ENCODE peak calls at places on chromosome 2, in four cellular contexts. S, Y, X and F are unnamed samples.

GRCh38 chr2:189210250-189211075 is 30.9 kb upstream of the COL5A2 start:
- DNase-seq in S (peak; percentile 99), Y (no peak), X (peak; percentile 51), F (no peak)

GRCh38 chr2:52097076-52097475 is 1065.1 kb upstream of the NRXN1 start:
- DNase-seq in S (no peak), Y (no peak), X (no peak), F (no peak)

GRCh38 chr2:127541849-127542630 is 6.6 kb downstream of the MYO7B start:
- DNase-seq in S (no peak), Y (no peak), X (no peak), F (no peak)

GRCh38 chr2:173667014-173667413 is 298.2 kb downstream of the SP3 start:
- DNase-seq in S (no peak), Y (no peak), X (no peak), F (no peak)

GRCh38 chr2:172985139-172985874 is 90.3 kb upstream of the MAP3K20 start:
- DNase-seq in S (no peak), Y (no peak), X (no peak), F (peak; percentile 68)

GRCh38 chr2:233208382-233209116 is 42.9 kb upstream of the ATG16L1 start:
- DNase-seq in S (no peak), Y (no peak), X (no peak), F (no peak)

GRCh38 chr2:218405365-218406208 is 5.9 kb downstream of the CTDSP1 start:
- DNase-seq in S (no peak), Y (no peak), X (peak; percentile 50), F (peak; percentile 79)

GRCh38 chr2:223586261-223586660 is 15.9 kb downstream of the SCG2 start:
- DNase-seq in S (peak; percentile 95), Y (no peak), X (no peak), F (no peak)

GRCh38 chr2:173359231-173359630 is 4.6 kb downstream of the CDCA7 start:
- DNase-seq in S (no peak), Y (no peak), X (no peak), F (no peak)

GRCh38 chr2:106275971-106276370 is 81.9 kb upstream of the UXS1 start:
- DNase-seq in S (no peak), Y (no peak), X (no peak), F (no peak)

GRCh38 chr2:225282858-225283693 is 116.4 kb upstream of the NYAP2 start:
- DNase-seq in S (peak; percentile 28), Y (no peak), X (no peak), F (no peak)

GRCh38 chr2:152710713-152711112 is 6.5 kb downstream of the PRPF40A start:
- DNase-seq in S (no peak), Y (no peak), X (no peak), F (no peak)

GRCh38 chr2:86764661-86765307 is 25.9 kb downstream of the CD8A start:
- DNase-seq in S (peak; percentile 62), Y (no peak), X (no peak), F (peak; percentile 25)

GRCh38 chr2:31893093-31893492 is 117.7 kb downstream of the MEMO1 start:
- DNase-seq in S (no peak), Y (no peak), X (no peak), F (no peak)

GRCh38 chr2:131058905-131059304 is 34.4 kb downstream of the FAM168B start:
- DNase-seq in S (no peak), Y (no peak), X (no peak), F (no peak)

GRCh38 chr2:161658259-161658658 is 34.0 kb downstream of the SLC4A10 start:
- DNase-seq in S (no peak), Y (no peak), X (no peak), F (no peak)

GRCh38 chr2:160583162-160583522 is 89.5 kb upstream of the RBMS1 start:
- DNase-seq in S (peak; percentile 53), Y (no peak), X (no peak), F (no peak)

GRCh38 chr2:57434952-57435351 is 611.7 kb upstream of the VRK2 start:
- DNase-seq in S (no peak), Y (no peak), X (no peak), F (no peak)

GRCh38 chr2:102736174-102736606 is 25.6 kb upstream of the TMEM182 start:
- DNase-seq in S (peak; percentile 25), Y (no peak), X (no peak), F (peak; percentile 50)

GRCh38 chr2:33322607-33323006 is 153.8 kb upstream of the RASGRP3 start:
- DNase-seq in S (no peak), Y (no peak), X (no peak), F (no peak)

GRCh38 chr2:234158189-234158588 is 107.7 kb downstream of the SPP2 start:
- DNase-seq in S (no peak), Y (no peak), X (no peak), F (no peak)

GRCh38 chr2:129798626-129799025 is 180.8 kb upstream of the RAB6C start:
- DNase-seq in S (no peak), Y (no peak), X (no peak), F (no peak)

GRCh38 chr2:78979380-78980238 is 45.9 kb upstream of the REG3G start:
- DNase-seq in S (peak; percentile 6), Y (no peak), X (no peak), F (peak; percentile 74)

GRCh38 chr2:23445450-23445868 is 60.5 kb downstream of the KLHL29 start:
- DNase-seq in S (peak; percentile 68), Y (no peak), X (no peak), F (no peak)

GRCh38 chr2:75142081-75142480 is 57.2 kb downstream of the TACR1 start:
- DNase-seq in S (peak; percentile 11), Y (no peak), X (no peak), F (no peak)

GRCh38 chr2:138476940-138477339 is 24.6 kb upstream of the SPOPL start:
- DNase-seq in S (no peak), Y (no peak), X (no peak), F (no peak)

GRCh38 chr2:226031078-226031937 is 631.8 kb downstream of the NYAP2 start:
- DNase-seq in S (peak; percentile 73), Y (peak; percentile 86), X (peak; percentile 42), F (peak; percentile 42)

GRCh38 chr2:141703506-141703905 is 427.3 kb downstream of the LRP1B start:
- DNase-seq in S (no peak), Y (no peak), X (no peak), F (no peak)

GRCh38 chr2:228023619-228024018 is 152.2 kb downstream of the DAW1 start:
- DNase-seq in S (no peak), Y (no peak), X (no peak), F (no peak)

GRCh38 chr2:101255501-101255900 is 2.8 kb downstream of the CNOT11 start:
- DNase-seq in S (peak; percentile 23), Y (no peak), X (no peak), F (no peak)

GRCh38 chr2:27370816-27371620 is 602 bp downstream of the SNX17 start:
- DNase-seq in S (peak; percentile 45), Y (no peak), X (no peak), F (peak; percentile 23)

GRCh38 chr2:159130302-159130701 is 156.2 kb downstream of the WDSUB1 start:
- DNase-seq in S (no peak), Y (no peak), X (no peak), F (no peak)

DNA sequence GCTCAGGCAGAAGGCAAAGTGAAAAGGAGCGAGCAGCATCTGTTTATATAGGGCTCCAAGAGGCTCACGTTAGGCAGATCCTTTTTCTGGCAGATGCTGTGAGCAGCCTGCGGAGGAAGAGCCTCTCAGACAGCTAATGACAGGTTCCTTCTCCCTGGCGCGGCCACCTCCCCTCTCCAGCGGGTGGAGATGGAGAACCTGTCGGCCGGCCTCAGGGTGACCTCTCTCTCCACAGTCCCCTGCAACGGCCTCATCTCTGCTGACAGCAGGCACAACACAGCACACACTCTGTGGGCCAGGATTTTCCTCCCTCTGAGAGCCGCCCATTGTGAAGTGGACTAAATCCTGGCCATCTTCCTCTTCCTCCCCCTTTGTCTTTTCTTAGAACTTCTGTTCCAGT is 119.8 kb downstream of the PRKCE start:
- DNase-seq in S (peak; percentile 51), Y (no peak), X (peak; percentile 40), F (no peak)
- H3K27ac ChIP-seq in S (peak overlapping the region; percentile 68), Y (no peak overlapping the region), X (no peak overlapping the region), F (no peak overlapping the region)

DNA sequence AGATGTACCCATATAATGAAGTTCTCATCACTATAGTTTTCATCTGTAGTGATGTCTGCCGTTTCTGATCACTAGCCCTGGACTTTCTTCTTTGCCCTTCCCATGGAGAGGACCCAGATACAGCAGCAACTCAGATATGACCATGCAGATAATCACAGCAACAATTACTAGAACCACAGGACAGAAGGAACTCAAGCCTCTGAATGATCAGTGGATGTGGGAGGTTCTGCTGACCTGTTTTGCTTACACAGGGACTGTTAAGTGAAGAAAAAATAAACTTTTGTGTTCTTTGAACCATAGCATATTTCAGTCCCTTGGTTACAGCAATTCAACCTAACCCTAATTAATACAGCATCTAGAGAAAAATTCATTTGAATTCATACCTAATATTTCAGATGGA is 62.7 kb downstream of the ACVR1 start:
- DNase-seq in S (no peak), Y (no peak), X (no peak), F (no peak)
- H3K27ac ChIP-seq in S (no peak overlapping the region), Y (no peak overlapping the region), X (no peak overlapping the region), F (no peak overlapping the region)

GRCh38 chr2:1414121-1414520 is 858 bp downstream of the TPO start:
- DNase-seq in S (no peak), Y (peak; percentile 41), X (no peak), F (no peak)
- H3K27ac ChIP-seq in S (no peak overlapping the region), Y (no peak overlapping the region), X (no peak overlapping the region), F (no peak overlapping the region)

DNA sequence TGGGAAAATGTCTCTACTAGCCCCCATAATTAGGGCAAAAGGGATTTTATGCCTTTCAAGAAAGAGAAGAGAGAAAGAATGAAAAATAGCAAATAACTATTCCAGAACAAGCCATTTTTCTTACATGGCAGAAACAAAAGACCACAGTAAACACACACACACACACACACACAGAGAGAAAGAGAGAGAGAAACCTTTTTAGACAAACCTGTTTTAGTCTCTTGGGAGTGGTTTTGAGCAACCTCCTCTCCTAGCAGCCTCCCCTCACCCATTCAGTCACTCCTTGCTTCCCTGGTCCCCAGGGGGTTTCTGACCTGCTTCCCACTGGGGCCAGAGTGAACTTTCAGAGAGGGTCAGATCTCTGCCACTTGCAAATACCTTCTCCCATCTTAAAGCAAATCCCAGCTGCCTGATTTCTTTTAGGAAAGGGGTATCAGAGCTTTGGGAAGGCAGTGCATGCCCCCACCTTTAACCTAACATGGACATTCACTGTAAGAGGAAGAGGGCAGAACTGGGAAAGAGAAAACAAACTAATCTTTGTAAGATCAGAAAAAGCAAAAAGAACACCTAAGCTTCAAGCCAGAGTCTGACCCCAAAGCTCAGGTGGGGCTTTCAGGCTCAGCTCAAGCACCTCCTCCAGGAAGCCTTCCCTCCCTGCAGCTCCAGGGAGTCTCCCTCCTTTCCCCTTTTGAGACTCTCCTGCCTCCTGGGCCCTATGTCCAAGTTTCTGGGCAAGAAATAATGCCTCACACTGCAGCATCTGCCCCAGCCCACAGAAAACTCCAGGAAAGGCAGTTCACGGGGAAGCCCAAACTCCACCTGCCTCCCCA is 2.8 kb downstream of the SDC1 start:
- DNase-seq in S (no peak), Y (no peak), X (no peak), F (no peak)
- H3K27ac ChIP-seq in S (no peak overlapping the region), Y (peak overlapping the region; percentile 98), X (no peak overlapping the region), F (no peak overlapping the region)

DNA sequence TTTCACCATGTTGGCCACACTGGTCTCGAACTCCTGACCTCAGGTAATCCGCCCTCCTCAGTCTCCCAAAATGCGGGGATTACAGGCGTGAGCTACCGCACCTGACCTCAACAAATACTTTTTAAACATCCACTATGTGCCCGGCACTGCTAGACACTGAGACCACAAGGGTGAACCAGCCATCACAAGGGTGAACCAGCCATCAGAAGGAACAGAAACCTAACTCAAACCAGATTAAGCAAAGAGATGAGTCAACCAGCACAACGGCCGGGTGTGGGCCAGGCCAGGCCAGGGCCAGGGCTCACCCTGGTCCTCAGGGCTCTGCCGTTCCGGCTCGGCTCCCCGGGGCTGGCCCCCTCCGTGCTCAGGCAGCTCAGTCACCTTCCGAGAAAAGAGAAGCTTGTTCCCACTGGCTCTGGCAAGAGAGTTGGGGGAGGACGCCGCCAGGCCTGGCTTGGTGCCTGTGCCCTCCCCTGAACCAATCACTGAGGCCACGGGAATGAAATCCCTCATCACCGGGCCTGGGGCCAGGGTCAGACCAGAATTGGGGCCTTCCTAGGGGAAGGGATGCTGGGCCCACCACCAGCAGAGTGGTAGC is 4.4 kb downstream of the TEX44 start:
- DNase-seq in S (peak; percentile 33), Y (no peak), X (peak; percentile 50), F (no peak)
- H3K27ac ChIP-seq in S (peak overlapping the region; percentile 0), Y (peak overlapping the region; percentile 88), X (peak overlapping the region; percentile 64), F (no peak overlapping the region)